ENCODE peak calls at places on chromosomes 13 and 19, in seven cellular contexts. X is IMR-90, I is colonic mucosa, M is AG04449, W is GM23338, B is left ventricle myocardium inferior, Z is AG09319. H is an unnamed sample.

GRCh38 chr19:55648657-55649578 is 906 bp downstream of the CCDC106 start:
- DNase-seq in I (no peak), M (no peak), B (no peak), Z (no peak), W (no peak), X (no peak), H (peak)

GRCh38 chr19:55667511-55667910 is 7.5 kb upstream of the EPN1 start:
- DNase-seq in Z (no peak), X (no peak), B (no peak), I (no peak), M (no peak), W (no peak), H (no peak)

GRCh38 chr19:47633996-47634395 is 25.1 kb downstream of the BICRA start:
- DNase-seq in W (no peak), M (no peak), Z (no peak), B (no peak), X (no peak), I (no peak), H (no peak)

GRCh38 chr13:109275848-109276247 is 510.5 kb downstream of the IRS2 start:
- DNase-seq in I (no peak), M (no peak), Z (no peak), W (peak), X (no peak), B (no peak), H (peak)

GRCh38 chr13:29943301-29944085 is 93.1 kb upstream of the UBL3 start:
- DNase-seq in B (no peak), W (peak), I (no peak), X (no peak), M (no peak), Z (no peak), H (no peak)

GRCh38 chr13:98370806-98371553 is 193.9 kb upstream of the RNF113B start:
- DNase-seq in I (no peak), B (peak), Z (peak), X (peak), M (peak), W (no peak), H (no peak)

GRCh38 chr13:72839831-72840426 is 58.0 kb downstream of the PIBF1 start:
- DNase-seq in W (peak), Z (no peak), I (peak), X (peak), M (no peak), B (peak), H (peak)

GRCh38 chr19:1068111-1069001 is 1.4 kb downstream of the ARHGAP45 start:
- DNase-seq in I (peak), W (no peak), Z (no peak), M (no peak), B (peak), X (no peak), H (no peak)

GRCh38 chr13:62524498-62524897 is 1108.8 kb upstream of the PCDH20 start:
- DNase-seq in M (no peak), Z (no peak), I (no peak), W (peak), B (no peak), X (no peak), H (no peak)

GRCh38 chr19:11510444-11510843 is 4.8 kb upstream of the ZNF653 start:
- DNase-seq in Z (no peak), X (no peak), I (no peak), W (no peak), B (no peak), M (no peak), H (no peak)

GRCh38 chr19:6728346-6728745 is 7.9 kb upstream of the C3 start:
- DNase-seq in W (no peak), X (no peak), M (no peak), I (no peak), B (no peak), Z (no peak), H (no peak)

GRCh38 chr19:3275068-3275582 is 50.7 kb downstream of the CELF5 start:
- DNase-seq in Z (no peak), W (peak), B (no peak), I (no peak), X (no peak), M (no peak), H (peak)

GRCh38 chr13:89923731-89924130 is 1423.8 kb upstream of the MIR17HG start:
- DNase-seq in X (peak), B (no peak), Z (no peak), W (no peak), M (no peak), I (no peak), H (no peak)

GRCh38 chr19:10677796-10678195 is 23.4 kb upstream of the QTRT1 start:
- DNase-seq in M (no peak), X (no peak), Z (no peak), B (no peak), I (no peak), W (no peak), H (no peak)

GRCh38 chr13:97268772-97269171 is 46.6 kb downstream of the MBNL2 start:
- DNase-seq in W (peak), M (no peak), Z (no peak), B (no peak), I (no peak), X (no peak), H (no peak)
- TF ChIP-seq CTCF in W (peak), M (no peak), Z (no peak), B (peak), I (no peak), X (peak), H (no peak)

DNA sequence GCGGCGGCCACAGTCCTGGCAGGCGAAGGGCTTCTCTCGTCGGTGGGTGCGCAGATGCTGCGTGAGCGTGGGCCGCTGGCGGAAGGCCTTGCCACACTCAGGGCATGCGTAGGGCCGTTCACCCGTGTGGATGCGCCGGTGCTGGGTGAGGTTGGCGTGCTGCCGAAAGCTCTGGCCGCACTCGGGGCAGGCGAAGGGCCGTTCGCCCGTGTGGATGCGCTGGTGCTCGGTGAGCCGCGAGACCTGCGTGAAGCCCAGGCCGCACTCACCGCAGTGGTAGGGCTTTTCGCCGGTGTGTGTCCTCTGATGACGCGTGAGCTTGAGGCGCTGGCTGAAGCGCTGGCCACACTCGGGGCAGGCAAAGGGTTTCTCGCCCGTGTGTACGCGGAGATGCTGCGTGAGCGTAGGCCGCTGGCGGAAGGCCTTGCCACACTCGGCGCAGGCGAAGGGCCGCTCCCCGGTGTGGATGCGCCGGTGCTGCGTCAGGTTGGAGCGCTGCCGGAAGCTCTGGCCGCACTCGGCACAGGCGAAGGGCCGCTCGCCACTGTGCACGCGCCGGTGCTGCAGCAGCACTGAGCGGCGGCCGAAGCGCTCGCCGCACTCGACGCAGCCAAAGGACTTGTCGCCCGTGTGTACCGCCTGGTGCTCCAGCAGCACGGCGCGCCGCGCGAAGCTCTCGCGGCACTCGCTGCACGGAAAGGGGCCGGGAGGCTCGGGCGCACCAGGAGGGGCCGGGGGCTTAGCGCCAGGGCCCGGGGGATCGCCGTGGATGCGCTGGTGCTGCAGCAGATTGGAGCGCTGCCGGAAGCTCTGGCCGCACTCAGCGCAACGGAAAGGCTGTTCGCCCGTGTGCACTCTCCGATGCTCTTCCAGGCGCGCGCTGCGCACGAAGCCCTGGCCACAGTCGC is 4.0 kb upstream of the UBE2M start:
- DNase-seq in X (peak), M (no peak), B (peak), W (peak), Z (no peak), I (peak), H (peak)
- TF ChIP-seq CTCF in X (no peak), M (no peak), B (no peak), W (no peak), Z (no peak), I (no peak), H (no peak)

DNA sequence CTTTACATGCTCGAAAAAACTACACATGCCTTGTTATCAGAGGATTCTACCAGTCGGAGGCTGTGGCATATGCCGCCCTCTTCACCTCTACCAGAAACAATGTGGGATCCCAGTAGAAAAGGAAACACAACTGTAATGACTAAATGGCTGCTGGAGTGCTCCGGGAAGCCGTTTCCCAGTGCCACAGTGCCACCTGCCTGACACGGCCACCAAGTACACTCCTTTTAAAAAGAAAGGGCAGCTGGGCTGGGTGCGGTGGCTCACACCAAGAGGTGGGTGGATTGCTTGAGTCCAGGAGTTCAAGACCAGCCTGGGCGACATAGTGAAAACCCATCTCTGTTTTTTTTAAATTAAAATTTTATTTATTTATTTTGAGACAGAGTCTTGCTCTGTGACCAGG is 67.3 kb downstream of the TRPM4 start:
- DNase-seq in X (peak), B (peak), Z (no peak), I (peak), W (peak), M (no peak), H (peak)
- TF ChIP-seq CTCF in X (peak), B (peak), Z (peak), I (peak), W (peak), M (peak), H (no peak)

DNA sequence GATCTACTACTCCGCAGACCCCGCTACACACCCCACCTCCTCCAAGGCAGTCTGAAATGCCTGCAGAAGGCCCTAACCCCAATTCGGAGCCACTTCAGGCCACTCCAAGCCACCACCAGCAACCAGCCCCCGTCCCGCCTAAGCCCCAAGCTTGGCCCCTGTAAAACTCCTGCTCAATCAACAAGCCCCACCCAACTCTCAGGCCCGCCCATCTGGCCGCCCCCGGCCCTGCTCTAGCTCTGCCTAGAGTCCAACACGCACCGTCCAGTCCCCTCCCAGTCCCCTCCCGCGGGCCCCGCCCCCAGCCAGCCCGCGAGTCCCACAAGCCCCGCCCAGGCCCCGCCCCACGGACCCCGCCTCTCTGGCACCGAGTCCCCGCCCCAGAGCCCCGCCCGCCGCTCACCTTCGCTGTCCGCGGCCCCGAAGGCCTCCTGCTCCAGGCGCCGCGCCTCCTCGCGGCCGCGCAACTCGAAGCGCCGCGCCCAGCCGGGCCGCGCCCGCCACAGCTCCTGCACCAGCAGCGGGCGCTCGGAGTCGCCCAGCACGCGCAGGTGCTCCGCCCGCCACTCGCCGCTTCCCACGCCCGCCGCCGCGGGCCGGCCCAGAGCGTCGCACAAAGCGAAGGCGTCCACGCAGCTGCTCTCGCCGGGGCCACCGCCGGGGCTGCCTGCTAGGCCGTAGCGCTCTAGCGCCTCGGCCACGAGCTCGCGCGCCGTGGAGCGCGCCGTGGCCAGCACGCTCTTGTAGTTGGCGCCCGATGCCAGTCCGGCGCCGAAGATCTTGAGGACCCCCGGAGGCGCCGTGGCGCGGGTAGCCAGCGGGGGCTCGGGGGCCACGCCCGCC is 1.6 kb downstream of the RASIP1 start:
- DNase-seq in X (peak), I (peak), B (peak), Z (no peak), M (no peak), W (peak), H (peak)
- TF ChIP-seq CTCF in X (peak), I (no peak), B (peak), Z (no peak), M (peak), W (no peak), H (no peak)

GRCh38 chr13:76792680-76793334 is 93.4 kb downstream of the KCTD12 start:
- DNase-seq in B (no peak), I (peak), M (peak), W (no peak), Z (no peak), X (peak), H (no peak)
- TF ChIP-seq CTCF in B (no peak), I (no peak), M (no peak), W (no peak), Z (no peak), X (peak), H (no peak)

DNA sequence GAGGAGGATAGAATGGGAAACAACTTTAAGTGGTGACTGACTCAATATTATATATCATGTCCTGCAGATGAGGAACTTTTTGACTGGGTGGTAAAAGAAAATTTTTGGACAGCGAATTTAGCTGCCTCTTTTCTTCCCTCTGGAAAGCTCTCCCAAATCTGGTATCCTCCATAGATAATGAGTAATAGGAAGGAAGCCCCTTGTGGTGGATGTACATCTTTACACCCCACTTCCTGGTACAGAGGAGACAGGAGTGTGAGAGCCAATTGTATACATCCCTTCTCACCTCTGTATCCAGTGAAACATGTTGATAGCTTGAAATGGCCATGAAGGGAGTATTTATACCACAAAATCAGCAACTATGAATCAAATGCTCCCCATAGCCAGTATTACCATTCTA is 17.2 kb upstream of the TDRD3 start:
- DNase-seq in M (no peak), I (no peak), X (no peak), Z (no peak), W (peak), B (no peak), H (no peak)
- TF ChIP-seq CTCF in M (no peak), I (no peak), X (no peak), Z (no peak), W (peak), B (no peak), H (peak)

GRCh38 chr19:40444181-40445005 is at the start of gene SERTAD3:
- DNase-seq in Z (peak), M (peak), B (peak), X (peak), I (peak), W (peak), H (peak)
- TF ChIP-seq CTCF in Z (peak), M (no peak), B (no peak), X (peak), I (no peak), W (no peak), H (no peak)

DNA sequence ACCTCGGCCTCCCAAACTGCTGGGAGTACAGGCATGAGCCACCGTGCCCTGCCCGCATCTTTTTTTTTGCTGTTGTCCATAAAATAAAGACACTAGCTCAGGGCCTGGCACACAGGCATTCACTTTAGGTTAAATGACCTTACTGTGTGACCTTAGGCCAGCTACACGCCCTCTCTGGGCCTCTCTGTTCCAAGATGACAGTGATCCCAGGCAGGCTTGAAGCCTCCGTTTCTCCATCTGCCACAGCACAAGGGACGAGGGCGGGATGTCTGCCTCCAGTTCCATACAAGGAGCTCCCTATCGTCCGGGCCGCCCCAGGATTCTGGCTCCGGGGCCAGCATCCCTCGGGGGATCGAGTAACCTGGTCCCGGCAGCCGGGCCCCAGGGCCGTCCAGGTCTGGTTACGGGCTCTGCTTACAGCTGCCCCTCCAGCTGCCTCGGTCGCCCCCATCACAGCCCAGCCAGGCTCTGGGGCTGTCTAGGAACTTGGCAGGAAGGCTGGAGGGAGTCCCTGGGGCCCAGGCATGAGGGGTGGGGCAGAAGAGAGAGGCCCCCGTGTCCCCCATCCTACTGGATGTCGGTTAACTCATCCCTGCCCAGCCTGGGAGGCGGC is 11.9 kb upstream of the SEMA6B start:
- DNase-seq in B (no peak), M (no peak), X (no peak), W (no peak), I (no peak), Z (no peak), H (peak)
- TF ChIP-seq CTCF in B (no peak), M (no peak), X (no peak), W (no peak), I (no peak), Z (no peak), H (no peak)

DNA sequence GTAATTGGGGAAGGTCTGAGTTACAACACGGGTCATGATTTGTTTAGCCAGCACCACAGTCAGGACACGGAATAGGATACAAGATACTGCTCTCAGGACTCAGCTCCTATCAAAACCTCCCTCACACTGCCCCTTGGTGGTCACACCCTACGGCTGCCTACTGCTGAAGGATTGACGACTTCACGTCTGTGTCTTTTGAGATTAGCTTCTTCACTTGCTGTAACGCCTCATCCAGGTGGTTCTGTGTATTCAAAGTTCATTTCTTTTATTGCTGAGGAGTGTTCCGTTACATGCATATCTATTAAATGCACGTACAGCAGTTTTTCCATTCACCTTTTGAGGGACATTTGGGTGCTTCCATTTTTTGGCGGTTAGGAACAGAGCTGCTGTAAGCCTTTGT is 46.3 kb downstream of the URI1 start:
- DNase-seq in X (no peak), W (peak), M (no peak), B (no peak), I (no peak), Z (no peak), H (peak)
- TF ChIP-seq CTCF in X (no peak), W (peak), M (no peak), B (no peak), I (no peak), Z (no peak), H (no peak)

GRCh38 chr13:26602783-26603182 is 45.3 kb downstream of the WASF3 start:
- DNase-seq in B (no peak), Z (no peak), I (no peak), W (no peak), M (no peak), X (no peak), H (no peak)

GRCh38 chr13:26600345-26600761 is 42.9 kb downstream of the WASF3 start:
- DNase-seq in I (no peak), B (no peak), M (no peak), X (peak), Z (no peak), W (no peak), H (no peak)

GRCh38 chr13:26599403-26599802 is 41.9 kb downstream of the WASF3 start:
- DNase-seq in M (no peak), X (no peak), W (no peak), B (no peak), Z (no peak), I (no peak), H (no peak)

GRCh38 chr13:26599885-26600284 is 42.4 kb downstream of the WASF3 start:
- DNase-seq in W (no peak), B (no peak), M (no peak), X (no peak), I (no peak), Z (no peak), H (no peak)

DNA sequence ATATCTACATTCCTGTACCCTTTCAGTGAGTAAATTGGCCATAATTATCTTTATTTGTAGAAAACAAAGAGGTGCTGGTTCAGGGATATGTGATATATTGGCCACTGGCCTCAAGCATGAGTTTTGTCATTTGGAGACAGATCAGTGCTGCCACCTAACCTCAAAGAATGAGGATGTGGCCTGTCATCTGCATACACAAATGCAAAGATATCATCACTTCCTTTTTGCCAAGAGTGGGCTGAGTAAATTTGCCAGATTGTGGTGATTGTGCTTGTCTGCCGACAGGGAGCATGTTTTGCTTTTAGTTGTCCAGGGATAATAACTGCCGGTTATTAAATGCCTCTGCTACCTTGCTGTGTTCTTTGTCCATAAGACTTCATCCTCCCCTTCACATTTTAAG is 44.2 kb downstream of the WASF3 start:
- DNase-seq in M (no peak), I (no peak), Z (no peak), X (peak), W (no peak), B (no peak), H (no peak)
- TF ChIP-seq CTCF in M (no peak), I (no peak), Z (peak), X (peak), W (no peak), B (peak), H (no peak)